ENCODE peak calls at places on chromosomes 16 and 17, in seven cellular contexts. Y is RCC 7860, B is IMR-90, N is AG10803, K is lower leg skin, D is dorsolateral prefrontal cortex, E is H54. C is an unnamed sample.

GRCh38 chr17:76132574-76133338 is 8.3 kb downstream of the FOXJ1 start:
- DNase-seq in Y (no peak), B (no peak), N (no peak), K (no peak), D (no peak), E (no peak), C (no peak)

GRCh38 chr17:62716834-62717588 is 89.5 kb downstream of the MRC2 start:
- DNase-seq in Y (no peak), B (no peak), N (no peak), K (no peak), D (no peak), E (no peak), C (no peak)

GRCh38 chr17:38464723-38465419 is 36.6 kb downstream of the ARHGAP23 start:
- DNase-seq in Y (no peak), B (peak; percentile 94), N (peak; percentile 96), K (peak; percentile 79), D (peak; percentile 90), E (peak; percentile 91), C (peak; percentile 91)

GRCh38 chr16:86089986-86090385 is 191.0 kb downstream of the IRF8 start:
- DNase-seq in Y (no peak), B (no peak), N (no peak), K (no peak), D (no peak), E (no peak), C (no peak)

GRCh38 chr17:81420769-81421462 is 25.7 kb downstream of the BAHCC1 start:
- DNase-seq in Y (peak; percentile 46), B (peak; percentile 49), N (peak; percentile 68), K (no peak), D (peak; percentile 83), E (no peak), C (peak; percentile 68)

GRCh38 chr17:31558748-31559646 is 167.5 kb downstream of the RAB11FIP4 start:
- DNase-seq in Y (peak; percentile 53), B (peak; percentile 80), N (peak; percentile 77), K (peak; percentile 58), D (peak; percentile 53), E (peak; percentile 70), C (peak; percentile 82)

GRCh38 chr17:75105269-75106080 is 4.3 kb upstream of the ARMC7 start:
- DNase-seq in Y (no peak), B (peak; percentile 40), N (peak; percentile 30), K (no peak), D (peak; percentile 39), E (peak; percentile 83), C (peak; percentile 88)

GRCh38 chr17:56000411-56000810 is 152.9 kb upstream of the ANKFN1 start:
- DNase-seq in Y (no peak), B (no peak), N (no peak), K (no peak), D (no peak), E (no peak), C (no peak)

GRCh38 chr17:81025756-81026155 is 9.2 kb upstream of the BAIAP2 start:
- DNase-seq in Y (no peak), B (no peak), N (peak; percentile 43), K (no peak), D (peak; percentile 62), E (no peak), C (no peak)

GRCh38 chr17:75341784-75342183 is 52.6 kb upstream of the SLC25A19 start:
- DNase-seq in Y (no peak), B (no peak), N (no peak), K (no peak), D (no peak), E (no peak), C (peak; percentile 69)

GRCh38 chr17:72906306-72906705 is 186.2 kb downstream of the SLC39A11 start:
- DNase-seq in Y (no peak), B (no peak), N (no peak), K (no peak), D (no peak), E (no peak), C (peak; percentile 59)

GRCh38 chr17:47720754-47721533 is 12.1 kb upstream of the TBX21 start:
- DNase-seq in Y (peak; percentile 59), B (no peak), N (peak; percentile 6), K (no peak), D (no peak), E (peak; percentile 85), C (no peak)

GRCh38 chr16:63050391-63050790 is 1014.2 kb upstream of the CDH8 start:
- DNase-seq in Y (no peak), B (no peak), N (no peak), K (no peak), D (no peak), E (no peak), C (no peak)

GRCh38 chr16:68508013-68508412 is 31.1 kb upstream of the ZFP90 start:
- DNase-seq in Y (no peak), B (no peak), N (no peak), K (no peak), D (no peak), E (no peak), C (no peak)

C was measured in cerebellum.